ENCODE peak calls at places on chromosome 15, in six cellular contexts. M is astrocyte of the cerebellum, E is mucosa of descending colon, O is endodermal cell, I is psoas muscle, U is choroid plexus epithelial cell. G is an unnamed sample.

GRCh38 chr15:77535845-77536244 is 96.9 kb downstream of the LINGO1 start:
- DNase-seq in M (no peak), E (peak; percentile 66), O (peak; percentile 53), I (no peak), U (no peak), G (no peak)

GRCh38 chr15:90230610-90231009 is 3.1 kb downstream of the CIB1 start:
- DNase-seq in M (no peak), E (no peak), O (no peak), I (no peak), U (no peak), G (no peak)

GRCh38 chr15:36004891-36005508 is 459.0 kb upstream of the DPH6 start:
- DNase-seq in M (no peak), E (no peak), O (no peak), I (no peak), U (no peak), G (no peak)

GRCh38 chr15:64430000-64430735 is 30.2 kb upstream of the ZNF609 start:
- DNase-seq in M (peak; percentile 98), E (peak; percentile 20), O (peak; percentile 90), I (no peak), U (peak; percentile 98), G (peak; percentile 89)

GRCh38 chr15:98817745-98818144 is 169.4 kb downstream of the IGF1R start:
- DNase-seq in M (no peak), E (no peak), O (peak; percentile 31), I (no peak), U (no peak), G (no peak)

GRCh38 chr15:90286678-90287077 is 21.2 kb downstream of the NGRN start:
- DNase-seq in M (no peak), E (no peak), O (no peak), I (no peak), U (peak; percentile 51), G (no peak)

GRCh38 chr15:80977627-80978036 is 12.0 kb downstream of the MESD start:
- DNase-seq in M (no peak), E (peak; percentile 85), O (peak; percentile 93), I (peak; percentile 69), U (peak; percentile 74), G (no peak)

GRCh38 chr15:55868707-55869106 is 124.7 kb downstream of the NEDD4 start:
- DNase-seq in M (no peak), E (no peak), O (no peak), I (no peak), U (peak; percentile 18), G (no peak)

GRCh38 chr15:41020829-41021228 is 67.6 kb downstream of the CHAC1 start:
- DNase-seq in M (no peak), E (no peak), O (no peak), I (no peak), U (no peak), G (no peak)

DNA sequence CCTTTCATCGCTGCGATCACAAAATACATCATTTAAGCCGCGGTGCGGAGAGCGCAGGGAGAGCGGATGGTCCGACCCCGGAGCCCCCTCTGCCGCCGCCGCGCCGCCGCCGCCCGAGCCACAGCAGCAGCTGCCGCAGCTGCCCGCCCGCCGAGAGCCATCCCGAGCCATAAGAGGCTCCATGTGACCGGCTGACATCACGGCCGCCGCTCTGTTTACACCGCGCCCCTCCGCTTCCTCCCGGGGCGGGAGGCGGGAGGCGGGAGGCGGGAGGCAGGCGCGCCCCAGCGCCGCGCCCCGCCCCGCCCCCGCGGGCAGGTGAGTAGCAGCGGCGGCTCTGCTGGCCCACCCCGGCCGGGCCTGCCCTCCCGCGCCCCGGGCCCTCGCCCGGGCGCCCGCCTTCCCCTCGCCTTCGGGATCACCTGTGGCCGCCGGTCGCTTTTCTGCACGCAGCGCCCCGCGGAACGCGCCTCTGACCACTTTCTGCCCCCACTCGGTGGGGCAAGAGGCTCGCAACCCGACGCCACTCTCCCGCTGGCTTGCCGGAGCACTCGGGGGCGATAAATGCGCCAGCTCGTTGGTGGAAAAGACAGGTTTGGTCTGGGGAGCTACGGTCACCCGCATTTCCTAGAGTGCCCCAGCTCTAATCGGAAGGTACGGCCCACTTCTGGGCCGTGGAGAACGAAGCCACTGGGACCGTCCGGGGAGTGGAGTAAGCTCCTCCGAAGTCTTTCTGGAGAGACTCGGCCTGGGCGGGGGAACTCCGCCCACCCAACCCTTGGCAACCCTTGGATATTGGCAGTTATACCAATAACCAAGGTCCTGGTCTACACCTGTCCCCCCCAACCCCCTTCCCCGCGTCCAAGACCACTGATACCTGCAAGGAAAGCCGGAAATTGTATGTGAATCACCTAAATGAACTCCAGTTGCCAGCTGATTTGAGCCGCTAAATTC is 113.7 kb upstream of the ICE2 start:
- DNase-seq in M (no peak), E (peak; percentile 90), O (peak; percentile 94), I (peak; percentile 88), U (peak; percentile 68), G (no peak)
- TF ChIP-seq CTCF in M (no peak), E (no peak), O (peak; percentile 56), I (peak; percentile 25), U (peak; percentile 19), G (peak; percentile 17)

DNA sequence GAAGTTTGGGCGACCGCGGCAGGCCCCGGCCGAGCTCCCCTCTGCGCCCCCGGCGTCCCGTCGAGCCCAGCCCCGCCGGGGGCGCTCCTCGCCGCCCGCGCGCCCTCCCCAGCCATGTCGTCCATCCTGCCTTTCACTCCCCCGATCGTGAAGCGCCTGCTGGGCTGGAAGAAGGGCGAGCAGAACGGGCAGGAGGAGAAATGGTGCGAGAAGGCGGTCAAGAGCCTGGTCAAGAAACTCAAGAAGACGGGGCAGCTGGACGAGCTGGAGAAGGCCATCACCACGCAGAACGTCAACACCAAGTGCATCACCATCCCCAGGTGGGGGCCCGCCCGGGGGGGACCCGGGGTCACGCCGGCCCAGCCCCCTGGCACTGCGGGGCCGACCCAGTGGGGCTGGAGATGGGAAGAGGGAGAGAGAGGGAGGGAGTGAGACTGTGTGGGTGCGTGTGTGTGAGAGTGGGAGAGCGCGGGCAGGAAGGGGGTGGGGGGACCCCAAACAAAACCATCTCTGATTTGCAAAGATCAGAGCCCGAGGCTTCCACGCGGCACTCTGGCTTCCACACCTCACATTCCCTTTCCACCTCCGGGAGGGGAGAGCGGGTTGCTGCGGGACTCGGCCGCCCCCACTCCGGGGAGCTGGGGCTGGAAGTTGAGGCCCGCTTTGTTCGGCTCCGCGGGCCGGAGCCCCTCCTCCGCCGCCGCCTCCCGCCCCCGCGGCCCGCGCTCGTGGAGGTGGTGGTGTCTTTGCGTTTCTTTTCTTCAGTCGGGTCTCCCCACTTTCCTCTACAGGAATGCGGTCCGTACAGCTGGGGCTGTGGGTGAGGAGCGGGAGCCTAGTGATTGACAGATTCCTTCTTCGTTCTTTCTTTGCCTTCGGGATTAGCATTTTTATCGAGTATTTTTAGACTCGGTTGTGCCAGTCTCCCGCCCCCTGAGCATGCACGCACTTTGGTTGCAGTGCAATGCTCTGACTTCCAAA is 929 bp downstream of the SMAD3 start:
- DNase-seq in M (no peak), E (no peak), O (peak; percentile 70), I (no peak), U (no peak), G (no peak)
- H3K4me3 ChIP-seq in M (peak overlapping the region; percentile 99), E (peak overlapping the region; percentile 72), O (peak overlapping the region; percentile 86), I (peak overlapping the region; percentile 91), U (peak overlapping the region; percentile 95), G (peak overlapping the region; percentile 96)

DNA sequence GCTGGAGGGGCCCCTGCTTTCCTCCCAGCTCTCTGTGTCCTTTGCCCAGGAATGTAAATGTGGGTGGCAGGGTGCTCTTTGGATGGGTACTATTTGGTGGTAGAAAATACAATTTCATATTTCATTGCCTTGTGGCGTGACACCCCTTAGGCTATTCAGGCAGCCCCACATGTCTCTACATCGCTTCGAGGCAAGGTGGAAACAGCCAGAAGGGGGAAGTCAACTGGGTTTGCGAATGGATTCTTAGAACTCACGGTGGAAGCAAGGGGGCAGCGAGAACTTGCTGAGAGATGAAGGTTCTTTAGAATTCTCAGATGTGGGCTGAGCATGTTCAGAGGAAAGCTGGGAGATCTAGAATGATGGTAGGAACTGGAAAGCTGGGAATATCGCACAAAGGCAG is 25.3 kb downstream of the PLA2G4D start:
- DNase-seq in M (no peak), E (no peak), O (peak; percentile 55), I (no peak), U (no peak), G (no peak)
- TF ChIP-seq CTCF in M (no peak), E (no peak), O (peak; percentile 38), I (no peak), U (peak; percentile 15), G (no peak)

GRCh38 chr15:45221967-45222366 is 30.1 kb upstream of the SLC28A2 start:
- DNase-seq in M (no peak), E (no peak), O (peak; percentile 49), I (no peak), U (no peak), G (no peak)

GRCh38 chr15:45228931-45229330 is 23.1 kb upstream of the SLC28A2 start:
- DNase-seq in M (no peak), E (no peak), O (no peak), I (peak; percentile 15), U (no peak), G (no peak)

GRCh38 chr15:45221053-45221599 is 30.9 kb upstream of the SLC28A2 start:
- DNase-seq in M (no peak), E (no peak), O (no peak), I (no peak), U (no peak), G (no peak)

GRCh38 chr15:45224596-45225217 is 27.3 kb upstream of the SLC28A2 start:
- DNase-seq in M (no peak), E (no peak), O (peak; percentile 83), I (no peak), U (no peak), G (no peak)

DNA sequence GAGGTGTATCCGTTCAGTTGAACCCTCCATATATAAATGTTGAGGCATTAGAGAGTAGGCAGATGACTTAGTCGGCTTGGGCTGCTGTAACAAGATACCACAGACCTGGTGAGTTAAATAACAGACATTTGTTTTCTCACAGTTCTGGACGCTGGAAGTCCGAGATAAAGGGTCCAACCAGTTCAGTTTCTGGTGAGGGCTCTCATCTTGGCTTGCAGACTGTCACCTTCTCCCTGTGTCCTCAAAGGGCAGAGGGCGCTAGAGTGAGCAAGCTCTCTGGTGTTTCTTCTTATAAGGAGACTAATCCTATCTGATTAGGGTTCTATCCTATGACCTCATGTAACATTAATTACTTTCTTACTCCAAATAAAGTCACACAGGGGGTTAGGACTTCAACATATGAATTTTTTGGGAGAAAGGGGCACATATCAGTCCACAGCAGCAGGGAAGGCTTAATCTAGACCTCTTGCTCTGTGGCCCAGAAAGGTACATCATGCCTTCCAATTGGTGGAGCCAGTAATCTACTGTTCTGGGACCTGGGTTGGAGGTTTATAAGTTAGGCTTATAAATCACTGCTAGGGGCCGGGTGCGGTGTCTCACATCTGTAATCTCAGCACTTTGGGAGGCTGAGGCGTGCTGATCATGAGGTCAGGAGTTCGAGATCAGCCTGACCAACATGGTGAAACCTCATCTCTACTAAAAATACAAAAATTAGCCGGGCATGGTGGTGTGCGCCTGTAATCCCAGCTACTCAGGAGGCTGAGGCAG is 26.3 kb upstream of the SLC28A2 start:
- DNase-seq in M (no peak), E (no peak), O (peak; percentile 75), I (no peak), U (no peak), G (no peak)
- H3K4me3 ChIP-seq in M (no peak overlapping the region), E (no peak overlapping the region), O (no peak overlapping the region), I (no peak overlapping the region), U (no peak overlapping the region), G (no peak overlapping the region)

G was measured in AG09309.